ENCODE peak calls at places on chromosomes 13 and 19, in seven cellular contexts. One of them, this sample, is unnamed. For H3K4me1, the result is how much of the 10 kb centered on the place peaks cover.

GRCh38 chr13:108306768-108307332 is 37.3 kb downstream of the TNFSF13B start:
- DNase-seq in colonic mucosa: no peak
- DNase-seq in pancreas: no peak
- DNase-seq in stomach: no peak
- DNase-seq in RWPE2: no peak
- DNase-seq in K562: no peak
- DNase-seq in hepatocyte: no peak
- DNase-seq in this sample: no peak

GRCh38 chr19:45676851-45677263 is 8.8 kb downstream of the GIPR start:
- DNase-seq in colonic mucosa: peak
- DNase-seq in pancreas: no peak
- DNase-seq in stomach: peak
- DNase-seq in RWPE2: no peak
- DNase-seq in K562: no peak
- DNase-seq in hepatocyte: peak
- DNase-seq in this sample: no peak

GRCh38 chr13:45861352-45861751 is 9.8 kb upstream of the SIAH3 start:
- DNase-seq in colonic mucosa: no peak
- DNase-seq in pancreas: no peak
- DNase-seq in stomach: no peak
- DNase-seq in RWPE2: no peak
- DNase-seq in K562: no peak
- DNase-seq in hepatocyte: no peak
- DNase-seq in this sample: no peak

GRCh38 chr13:100751826-100752225 is 77.2 kb upstream of the TMTC4 start:
- DNase-seq in colonic mucosa: no peak
- DNase-seq in pancreas: no peak
- DNase-seq in stomach: no peak
- DNase-seq in RWPE2: no peak
- DNase-seq in K562: no peak
- DNase-seq in hepatocyte: no peak
- DNase-seq in this sample: no peak

GRCh38 chr13:64505511-64505910 is 2724.6 kb downstream of the PCDH9 start:
- DNase-seq in colonic mucosa: no peak
- DNase-seq in pancreas: no peak
- DNase-seq in stomach: no peak
- DNase-seq in RWPE2: no peak
- DNase-seq in K562: no peak
- DNase-seq in hepatocyte: no peak
- DNase-seq in this sample: no peak

GRCh38 chr13:73369095-73369494 is 310.3 kb downstream of the KLF5 start:
- DNase-seq in colonic mucosa: no peak
- DNase-seq in pancreas: no peak
- DNase-seq in stomach: no peak
- DNase-seq in RWPE2: no peak
- DNase-seq in K562: no peak
- DNase-seq in hepatocyte: no peak
- DNase-seq in this sample: no peak

GRCh38 chr13:76213423-76213904 is 577.3 kb downstream of the LMO7 start:
- DNase-seq in colonic mucosa: no peak
- DNase-seq in pancreas: no peak
- DNase-seq in stomach: no peak
- DNase-seq in RWPE2: no peak
- DNase-seq in K562: no peak
- DNase-seq in hepatocyte: no peak
- DNase-seq in this sample: no peak

GRCh38 chr19:21751379-21751778 is 16.0 kb downstream of the ZNF100 start:
- DNase-seq in colonic mucosa: no peak
- DNase-seq in pancreas: no peak
- DNase-seq in stomach: no peak
- DNase-seq in RWPE2: no peak
- DNase-seq in K562: no peak
- DNase-seq in hepatocyte: no peak
- DNase-seq in this sample: no peak

GRCh38 chr19:42098781-42099180 is 22.8 kb downstream of the ZNF574 start:
- DNase-seq in colonic mucosa: no peak
- DNase-seq in pancreas: peak
- DNase-seq in stomach: no peak
- DNase-seq in RWPE2: no peak
- DNase-seq in K562: no peak
- DNase-seq in hepatocyte: no peak
- DNase-seq in this sample: no peak

GRCh38 chr13:19984430-19985218 is 26.1 kb downstream of the ZMYM2 start:
- DNase-seq in colonic mucosa: no peak
- DNase-seq in pancreas: no peak
- DNase-seq in stomach: no peak
- DNase-seq in RWPE2: no peak
- DNase-seq in K562: no peak
- DNase-seq in hepatocyte: peak
- DNase-seq in this sample: no peak

GRCh38 chr13:107827840-107828549 is 387.3 kb downstream of the LIG4 start:
- DNase-seq in colonic mucosa: no peak
- DNase-seq in pancreas: no peak
- DNase-seq in stomach: no peak
- DNase-seq in RWPE2: no peak
- DNase-seq in K562: no peak
- DNase-seq in hepatocyte: no peak
- DNase-seq in this sample: no peak

GRCh38 chr13:47081850-47082249 is 185.0 kb upstream of the HTR2A start:
- DNase-seq in colonic mucosa: no peak
- DNase-seq in pancreas: no peak
- DNase-seq in stomach: no peak
- DNase-seq in RWPE2: no peak
- DNase-seq in K562: no peak
- DNase-seq in hepatocyte: no peak
- DNase-seq in this sample: no peak

GRCh38 chr19:41928754-41929535 is 696 bp upstream of the ERFL start:
- DNase-seq in colonic mucosa: peak
- DNase-seq in pancreas: no peak
- DNase-seq in stomach: no peak
- DNase-seq in RWPE2: no peak
- DNase-seq in K562: peak
- DNase-seq in hepatocyte: no peak
- DNase-seq in this sample: no peak

GRCh38 chr13:97353927-97354326 is 80.0 kb upstream of the RAP2A start:
- DNase-seq in colonic mucosa: no peak
- DNase-seq in pancreas: no peak
- DNase-seq in stomach: no peak
- DNase-seq in RWPE2: no peak
- DNase-seq in K562: no peak
- DNase-seq in hepatocyte: no peak
- DNase-seq in this sample: no peak

GRCh38 chr13:23557043-23557442 is 13.2 kb upstream of the TNFRSF19 start:
- DNase-seq in colonic mucosa: no peak
- DNase-seq in pancreas: no peak
- DNase-seq in stomach: no peak
- DNase-seq in RWPE2: no peak
- DNase-seq in K562: no peak
- DNase-seq in hepatocyte: no peak
- DNase-seq in this sample: no peak

GRCh38 chr19:2755811-2756210 is 16.0 kb upstream of the SLC39A3 start:
- DNase-seq in colonic mucosa: no peak
- DNase-seq in pancreas: no peak
- DNase-seq in stomach: no peak
- DNase-seq in RWPE2: no peak
- DNase-seq in K562: no peak
- DNase-seq in hepatocyte: no peak
- DNase-seq in this sample: no peak

GRCh38 chr19:3065675-3066357 is 3.5 kb upstream of the TLE5 start:
- DNase-seq in colonic mucosa: peak
- DNase-seq in pancreas: peak
- DNase-seq in stomach: peak
- DNase-seq in RWPE2: no peak
- DNase-seq in K562: no peak
- DNase-seq in hepatocyte: peak
- DNase-seq in this sample: peak

GRCh38 chr13:46146898-46147297 is 35.1 kb downstream of the LCP1 start:
- DNase-seq in colonic mucosa: no peak
- DNase-seq in pancreas: no peak
- DNase-seq in stomach: no peak
- DNase-seq in RWPE2: no peak
- DNase-seq in K562: no peak
- DNase-seq in hepatocyte: peak
- DNase-seq in this sample: no peak

GRCh38 chr19:6414033-6414643 is 10.5 kb downstream of the KHSRP start:
- DNase-seq in colonic mucosa: no peak
- DNase-seq in pancreas: no peak
- DNase-seq in stomach: no peak
- DNase-seq in RWPE2: no peak
- DNase-seq in K562: no peak
- DNase-seq in hepatocyte: no peak
- DNase-seq in this sample: no peak

GRCh38 chr19:50330365-50331078 is 1.3 kb upstream of the KCNC3 start:
- DNase-seq in colonic mucosa: peak
- DNase-seq in pancreas: peak
- DNase-seq in stomach: peak
- DNase-seq in RWPE2: no peak
- DNase-seq in K562: peak
- DNase-seq in hepatocyte: peak
- DNase-seq in this sample: peak

GRCh38 chr19:6483235-6483634 is 1.6 kb upstream of the DENND1C start:
- DNase-seq in colonic mucosa: no peak
- DNase-seq in pancreas: no peak
- DNase-seq in stomach: no peak
- DNase-seq in RWPE2: no peak
- DNase-seq in K562: no peak
- DNase-seq in hepatocyte: no peak
- DNase-seq in this sample: no peak

GRCh38 chr13:77062097-77062496 is 35.1 kb upstream of the FBXL3 start:
- DNase-seq in colonic mucosa: no peak
- DNase-seq in pancreas: no peak
- DNase-seq in stomach: no peak
- DNase-seq in RWPE2: no peak
- DNase-seq in K562: no peak
- DNase-seq in hepatocyte: no peak
- DNase-seq in this sample: no peak

GRCh38 chr19:7482584-7483439 is 6.0 kb downstream of the PEX11G start:
- DNase-seq in colonic mucosa: peak
- DNase-seq in pancreas: no peak
- DNase-seq in stomach: no peak
- DNase-seq in RWPE2: peak
- DNase-seq in K562: peak
- DNase-seq in hepatocyte: peak
- DNase-seq in this sample: no peak

GRCh38 chr19:640156-640548 is 473 bp downstream of the FGF22 start:
- DNase-seq in colonic mucosa: no peak
- DNase-seq in pancreas: no peak
- DNase-seq in stomach: no peak
- DNase-seq in RWPE2: no peak
- DNase-seq in K562: no peak
- DNase-seq in hepatocyte: no peak
- DNase-seq in this sample: no peak

GRCh38 chr13:75762066-75762937 is 126.2 kb downstream of the LMO7 start:
- DNase-seq in colonic mucosa: peak
- DNase-seq in pancreas: no peak
- DNase-seq in stomach: peak
- DNase-seq in RWPE2: no peak
- DNase-seq in K562: no peak
- DNase-seq in hepatocyte: peak
- DNase-seq in this sample: no peak

GRCh38 chr19:19106061-19106551 is 32.2 kb downstream of the TMEM161A start:
- DNase-seq in colonic mucosa: peak
- DNase-seq in pancreas: no peak
- DNase-seq in stomach: no peak
- DNase-seq in RWPE2: no peak
- DNase-seq in K562: no peak
- DNase-seq in hepatocyte: peak
- DNase-seq in this sample: peak

GRCh38 chr13:31803327-31803726 is 64.0 kb downstream of the RXFP2 start:
- DNase-seq in colonic mucosa: no peak
- DNase-seq in pancreas: no peak
- DNase-seq in stomach: no peak
- DNase-seq in RWPE2: no peak
- DNase-seq in K562: no peak
- DNase-seq in hepatocyte: no peak
- DNase-seq in this sample: no peak

DNA sequence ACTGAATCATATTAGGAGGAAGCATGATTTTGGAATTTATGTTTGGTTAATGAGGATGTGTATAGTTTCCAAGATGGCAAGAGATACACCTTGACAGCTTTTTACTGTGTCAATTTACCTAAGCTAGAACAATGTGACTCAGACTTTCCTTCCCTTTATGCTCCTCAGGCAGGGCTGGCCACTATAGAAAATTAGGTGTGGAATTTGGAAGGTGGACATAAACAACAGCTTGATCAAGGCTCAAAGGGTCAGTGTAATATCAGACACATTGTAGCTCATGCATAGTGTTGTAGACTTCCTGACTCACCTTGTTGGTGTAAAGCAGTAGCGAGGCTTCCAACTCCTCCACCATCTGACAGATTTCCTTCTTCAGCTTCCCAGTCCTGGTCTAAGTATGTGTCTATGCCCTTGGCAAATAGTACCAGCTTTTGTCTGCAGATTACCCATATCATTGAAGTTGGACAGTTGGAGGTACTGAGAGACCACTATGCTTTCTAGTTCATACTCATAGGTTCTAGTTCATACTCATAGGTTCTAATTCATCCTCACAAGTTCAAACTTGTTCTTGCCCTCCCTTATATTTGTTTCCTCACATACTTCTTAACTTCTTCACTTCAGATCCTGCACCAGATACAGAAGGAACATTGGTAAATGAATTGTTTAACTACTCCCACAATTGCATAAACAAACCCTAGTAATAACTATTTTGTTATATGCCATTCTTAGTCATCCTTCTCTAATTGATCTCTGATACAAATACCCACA is 172.3 kb downstream of the SLITRK1 start:
- DNase-seq in colonic mucosa: no peak
- DNase-seq in pancreas: no peak
- DNase-seq in stomach: no peak
- DNase-seq in RWPE2: no peak
- DNase-seq in K562: no peak
- DNase-seq in hepatocyte: no peak
- DNase-seq in this sample: no peak
- H3K4me3 ChIP-seq in colonic mucosa: no peak
- H3K4me3 ChIP-seq in pancreas: no peak
- H3K4me3 ChIP-seq in stomach: no peak
- H3K4me3 ChIP-seq in RWPE2: no peak
- H3K4me3 ChIP-seq in K562: no peak
- H3K4me3 ChIP-seq in hepatocyte: no peak
- H3K4me3 ChIP-seq in this sample: no peak

GRCh38 chr13:113428871-113429607 is 24.2 kb downstream of the ADPRHL1 start:
- DNase-seq in colonic mucosa: no peak
- DNase-seq in pancreas: no peak
- DNase-seq in stomach: no peak
- DNase-seq in RWPE2: peak
- DNase-seq in K562: no peak
- DNase-seq in hepatocyte: no peak
- DNase-seq in this sample: no peak
- H3K4me1 ChIP-seq in colonic mucosa: under half
- H3K4me1 ChIP-seq in pancreas: under half
- H3K4me1 ChIP-seq in stomach: under half
- H3K4me1 ChIP-seq in RWPE2: under half
- H3K4me1 ChIP-seq in K562: under half
- H3K4me1 ChIP-seq in hepatocyte: under half
- H3K4me1 ChIP-seq in this sample: under half

GRCh38 chr13:67042556-67042955 is 187.6 kb downstream of the PCDH9 start:
- DNase-seq in colonic mucosa: no peak
- DNase-seq in pancreas: no peak
- DNase-seq in stomach: no peak
- DNase-seq in RWPE2: no peak
- DNase-seq in K562: no peak
- DNase-seq in hepatocyte: no peak
- DNase-seq in this sample: no peak
- H3K27ac ChIP-seq in colonic mucosa: no peak
- H3K27ac ChIP-seq in pancreas: no peak
- H3K27ac ChIP-seq in stomach: no peak
- H3K27ac ChIP-seq in RWPE2: no peak
- H3K27ac ChIP-seq in K562: no peak
- H3K27ac ChIP-seq in hepatocyte: no peak
- H3K27ac ChIP-seq in this sample: no peak

GRCh38 chr19:56108447-56109195 is 12.5 kb downstream of the ZNF787 start:
- DNase-seq in colonic mucosa: no peak
- DNase-seq in pancreas: peak
- DNase-seq in stomach: peak
- DNase-seq in RWPE2: no peak
- DNase-seq in K562: no peak
- DNase-seq in hepatocyte: peak
- DNase-seq in this sample: no peak
- H3K4me3 ChIP-seq in colonic mucosa: no peak
- H3K4me3 ChIP-seq in pancreas: no peak
- H3K4me3 ChIP-seq in stomach: peak
- H3K4me3 ChIP-seq in RWPE2: no peak
- H3K4me3 ChIP-seq in K562: no peak
- H3K4me3 ChIP-seq in hepatocyte: no peak
- H3K4me3 ChIP-seq in this sample: no peak